ENCODE peak calls at places on chromosomes 4 and X, in nine cellular contexts. F is pancreas; B is WERI-Rb-1; X is caudate nucleus; I is CD8-positive, alpha-beta memory T cell; A is GM23248; W is PC-3; Z is left ventricle myocardium inferior; E is GM12878. O is an unnamed sample.

GRCh38 chrX:130680164-130681035 is 222.6 kb downstream of the ENOX2 start:
- DNase-seq in F (peak), B (no peak), X (no peak), I (no peak), A (peak), W (no peak), Z (no peak), E (no peak), O (no peak)

GRCh38 chr4:71487324-71487677 is 148.5 kb downstream of the SLC4A4 start:
- DNase-seq in F (no peak), B (no peak), X (no peak), I (no peak), A (no peak), W (no peak), Z (no peak), E (no peak), O (no peak)

GRCh38 chr4:148341980-148342800 is 100.0 kb downstream of the NR3C2 start:
- DNase-seq in F (no peak), B (peak), X (no peak), I (no peak), A (no peak), W (no peak), Z (no peak), E (no peak), O (no peak)

GRCh38 chr4:134278675-134279074 is 77.1 kb upstream of the PABPC4L start:
- DNase-seq in F (no peak), B (no peak), X (no peak), I (no peak), A (no peak), W (peak), Z (no peak), E (no peak), O (no peak)

GRCh38 chr4:107153228-107153627 is 117.1 kb upstream of the DKK2 start:
- DNase-seq in F (no peak), B (peak), X (no peak), I (no peak), A (peak), W (no peak), Z (no peak), E (no peak), O (no peak)

GRCh38 chrX:16999275-16999674 is 52.8 kb downstream of the REPS2 start:
- DNase-seq in F (no peak), B (no peak), X (no peak), I (no peak), A (no peak), W (no peak), Z (no peak), E (no peak), O (no peak)

GRCh38 chrX:113929004-113929403 is 654.9 kb upstream of the HTR2C start:
- DNase-seq in F (no peak), B (peak), X (no peak), I (no peak), A (peak), W (peak), Z (no peak), E (no peak), O (peak)

GRCh38 chr4:163482197-163482596 is 8.6 kb upstream of the TKTL2 start:
- DNase-seq in F (no peak), B (no peak), X (no peak), I (no peak), A (no peak), W (no peak), Z (no peak), E (no peak), O (peak)

GRCh38 chr4:2936773-2937145 is 26.4 kb downstream of the NOP14 start:
- DNase-seq in F (peak), B (peak), X (no peak), I (peak), A (peak), W (peak), Z (peak), E (peak), O (peak)

GRCh38 chr4:8506373-8507250 is 66.0 kb downstream of the TRMT44 start:
- DNase-seq in F (no peak), B (no peak), X (no peak), I (no peak), A (peak), W (no peak), Z (peak), E (no peak), O (no peak)

GRCh38 chr4:26858035-26858918 is 2.4 kb upstream of the STIM2 start:
- DNase-seq in F (no peak), B (no peak), X (no peak), I (no peak), A (no peak), W (no peak), Z (no peak), E (no peak), O (no peak)

GRCh38 chr4:42600578-42600977 is 56.3 kb downstream of the ATP8A1 start:
- DNase-seq in F (no peak), B (no peak), X (no peak), I (no peak), A (no peak), W (no peak), Z (no peak), E (no peak), O (no peak)

GRCh38 chr4:150495550-150495949 is 86.4 kb upstream of the MAB21L2 start:
- DNase-seq in F (no peak), B (no peak), X (no peak), I (no peak), A (no peak), W (no peak), Z (no peak), E (no peak), O (no peak)

GRCh38 chrX:125436855-125437254 is 117.2 kb downstream of the TEX13C start:
- DNase-seq in F (no peak), B (no peak), X (no peak), I (no peak), A (peak), W (peak), Z (no peak), E (no peak), O (peak)

GRCh38 chrX:87391742-87392141 is 125.9 kb upstream of the KLHL4 start:
- DNase-seq in F (no peak), B (no peak), X (no peak), I (no peak), A (no peak), W (no peak), Z (no peak), E (no peak), O (no peak)

GRCh38 chrX:51899741-51900140 is 6.3 kb downstream of the MAGED1 start:
- DNase-seq in F (no peak), B (no peak), X (no peak), I (no peak), A (peak), W (no peak), Z (no peak), E (no peak), O (no peak)

GRCh38 chrX:103233263-103233662 is 18.4 kb downstream of the BEX4 start:
- DNase-seq in F (no peak), B (no peak), X (no peak), I (no peak), A (no peak), W (no peak), Z (no peak), E (no peak), O (no peak)

GRCh38 chr4:87530868-87531267 is 1.7 kb upstream of the SPARCL1 start:
- DNase-seq in F (no peak), B (no peak), X (peak), I (no peak), A (peak), W (no peak), Z (peak), E (no peak), O (no peak)

GRCh38 chr4:123783091-123783765 is 386.6 kb downstream of the SPRY1 start:
- DNase-seq in F (no peak), B (no peak), X (no peak), I (no peak), A (peak), W (no peak), Z (peak), E (no peak), O (no peak)

DNA sequence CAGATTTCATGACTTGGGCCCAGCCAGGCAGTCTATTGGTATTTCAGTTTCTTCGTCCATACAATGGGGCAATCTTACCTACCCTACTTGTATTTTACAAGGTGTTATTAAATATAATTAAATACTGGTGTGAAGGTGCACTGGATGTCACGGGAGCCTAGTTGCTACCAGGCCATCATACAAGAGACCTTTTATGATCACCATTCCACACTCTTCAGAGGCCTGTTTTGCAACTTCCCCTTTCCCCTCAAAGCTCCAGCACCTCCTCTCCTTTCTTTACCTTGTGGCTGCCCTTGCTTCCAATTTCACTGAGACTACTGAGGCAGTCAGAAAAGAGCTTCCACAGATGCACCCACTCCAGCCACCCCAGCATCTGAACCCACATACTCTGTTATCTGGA is 93.8 kb upstream of the HELT start:
- DNase-seq in F (no peak), B (no peak), X (no peak), I (no peak), A (no peak), W (no peak), Z (no peak), E (no peak), O (peak)
- H3K27ac ChIP-seq in F (no peak), B (no peak), X (no peak), I (no peak), A (no peak), W (no peak), Z (no peak), E (no peak), O (no peak)

GRCh38 chr4:37602454-37603069 is 83.6 kb downstream of the RELL1 start:
- DNase-seq in F (no peak), B (no peak), X (no peak), I (no peak), A (no peak), W (no peak), Z (no peak), E (no peak), O (no peak)

GRCh38 chr4:37601527-37601926 is 84.6 kb downstream of the RELL1 start:
- DNase-seq in F (no peak), B (no peak), X (no peak), I (no peak), A (peak), W (peak), Z (no peak), E (no peak), O (peak)

GRCh38 chr4:37604464-37604863 is 81.7 kb downstream of the RELL1 start:
- DNase-seq in F (no peak), B (no peak), X (no peak), I (no peak), A (peak), W (peak), Z (no peak), E (no peak), O (no peak)

GRCh38 chr4:37603711-37604110 is 82.5 kb downstream of the RELL1 start:
- DNase-seq in F (no peak), B (no peak), X (no peak), I (no peak), A (no peak), W (no peak), Z (no peak), E (no peak), O (no peak)

GRCh38 chr4:37603070-37603468 is 83.1 kb downstream of the RELL1 start:
- DNase-seq in F (peak), B (peak), X (peak), I (peak), A (peak), W (peak), Z (peak), E (peak), O (peak)
- H3K27ac ChIP-seq in F (no peak), B (no peak), X (no peak), I (no peak), A (no peak), W (no peak), Z (no peak), E (no peak), O (no peak)

GRCh38 chrX:112913807-112914206 is 73.2 kb upstream of the AMOT start:
- DNase-seq in F (no peak), B (no peak), X (no peak), I (no peak), A (peak), W (no peak), Z (no peak), E (no peak), O (no peak)
- H3K27ac ChIP-seq in F (no peak), B (no peak), X (no peak), I (no peak), A (no peak), W (no peak), Z (no peak), E (no peak), O (no peak)

DNA sequence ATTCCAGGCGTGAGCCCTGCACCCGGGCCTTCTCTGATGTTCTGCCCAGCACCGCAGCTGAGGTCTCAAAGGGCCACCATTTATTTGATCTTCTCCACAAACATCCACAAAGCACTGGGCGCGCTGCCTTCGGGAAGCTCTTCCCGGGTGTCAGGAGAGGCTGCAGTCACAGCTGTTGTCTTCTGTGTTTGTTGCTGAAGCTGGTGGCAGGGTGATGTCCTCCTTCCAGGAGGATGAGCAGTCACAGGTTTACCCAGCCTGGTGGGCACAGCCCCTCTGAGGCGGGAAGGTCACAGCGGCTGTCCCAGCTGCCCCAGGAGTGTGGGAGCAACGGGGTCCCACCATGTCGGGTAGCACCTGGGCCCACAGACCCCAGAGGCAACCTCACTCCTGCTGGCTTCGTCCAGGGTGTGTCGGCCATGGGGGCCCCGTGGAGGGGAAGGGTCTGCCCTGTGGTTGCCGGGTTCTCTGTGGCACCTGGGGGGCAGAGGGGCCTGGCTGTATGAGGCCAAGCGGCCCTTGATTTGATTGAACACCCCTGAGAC is 27.6 kb downstream of the FGFRL1 start:
- DNase-seq in F (no peak), B (no peak), X (no peak), I (no peak), A (no peak), W (no peak), Z (no peak), E (no peak), O (no peak)
- H3K27ac ChIP-seq in F (no peak), B (peak), X (no peak), I (no peak), A (no peak), W (no peak), Z (no peak), E (no peak), O (no peak)

GRCh38 chr4:55175779-55176231 is 50.4 kb upstream of the KDR start:
- DNase-seq in F (no peak), B (no peak), X (no peak), I (no peak), A (peak), W (peak), Z (no peak), E (no peak), O (no peak)
- H3K27ac ChIP-seq in F (no peak), B (no peak), X (no peak), I (no peak), A (peak), W (peak), Z (peak), E (no peak), O (no peak)

DNA sequence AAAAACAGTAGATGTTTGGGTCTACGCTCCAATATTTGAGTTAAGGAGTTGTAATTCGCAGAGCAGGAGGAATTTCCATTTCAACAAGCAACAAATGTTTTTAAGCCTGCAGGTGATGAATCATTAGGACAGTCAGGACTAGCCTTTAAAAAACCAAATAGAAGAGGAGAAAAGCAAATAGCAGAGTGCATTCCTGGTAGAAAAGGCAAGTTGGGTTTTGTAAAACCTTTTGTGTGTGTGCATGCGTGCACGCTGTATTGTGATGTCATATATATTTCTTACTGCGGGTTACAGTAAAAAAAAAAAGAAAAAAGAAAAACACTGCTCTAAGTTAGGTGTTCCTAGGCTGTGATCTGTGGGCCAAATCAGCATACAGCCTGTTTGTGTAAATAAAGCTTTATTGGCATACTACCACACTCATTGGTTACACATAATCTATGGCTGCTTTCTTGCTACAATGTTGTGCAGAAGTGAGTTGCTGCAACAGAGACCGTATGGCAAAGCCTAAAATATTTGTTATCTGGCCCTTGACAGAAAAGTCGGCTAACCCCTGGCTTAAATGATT is 135.6 kb downstream of the MID1 start:
- DNase-seq in F (no peak), B (no peak), X (no peak), I (no peak), A (peak), W (peak), Z (no peak), E (no peak), O (no peak)
- H3K27ac ChIP-seq in F (no peak), B (no peak), X (no peak), I (no peak), A (peak), W (peak), Z (peak), E (no peak), O (no peak)

GRCh38 chr4:23934223-23934622 is 44.4 kb upstream of the PPARGC1A start:
- DNase-seq in F (no peak), B (peak), X (no peak), I (no peak), A (no peak), W (no peak), Z (no peak), E (no peak), O (no peak)
- H3K27ac ChIP-seq in F (no peak), B (no peak), X (peak), I (no peak), A (no peak), W (no peak), Z (peak), E (no peak), O (no peak)

DNA sequence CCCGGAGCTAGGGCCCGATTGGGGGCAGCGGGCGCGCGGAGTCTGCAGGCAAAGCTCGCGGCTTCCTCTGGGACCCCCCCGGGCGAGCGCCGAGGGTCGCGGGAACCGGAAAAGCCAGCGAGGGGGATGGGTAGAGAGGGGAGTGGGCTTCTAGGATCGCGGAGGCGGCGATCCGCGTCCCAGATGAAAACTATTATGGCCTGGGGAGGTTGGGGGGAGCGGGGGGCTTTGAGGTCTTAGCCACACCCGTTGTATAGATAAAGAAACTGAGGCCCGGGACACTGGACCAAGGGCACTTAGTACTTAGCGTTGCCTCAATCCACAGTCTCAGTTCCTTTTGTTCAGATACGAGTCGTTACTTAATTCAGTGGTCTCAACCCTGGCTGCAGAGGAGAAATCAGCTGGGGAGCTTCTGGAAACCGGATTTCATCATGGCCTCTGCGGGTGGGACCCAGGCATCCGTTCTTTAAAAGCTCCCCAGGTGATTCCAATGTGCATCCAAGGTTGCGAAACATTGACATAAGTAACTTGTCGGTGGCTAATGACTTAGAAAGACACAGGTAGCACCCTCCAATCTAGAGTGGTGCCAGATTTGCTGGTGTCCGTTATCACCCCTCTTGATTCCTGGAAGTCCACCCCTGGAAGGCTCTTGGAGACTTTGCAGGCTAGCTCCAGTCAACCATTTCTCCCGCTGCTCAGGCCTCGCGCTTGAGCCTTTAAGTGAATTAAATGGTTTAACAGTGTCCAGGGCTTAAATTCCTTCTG is 90.7 kb downstream of the GEMIN8 start:
- DNase-seq in F (no peak), B (peak), X (peak), I (no peak), A (no peak), W (no peak), Z (no peak), E (no peak), O (no peak)
- H3K27ac ChIP-seq in F (no peak), B (peak), X (peak), I (no peak), A (no peak), W (no peak), Z (no peak), E (no peak), O (no peak)

GRCh38 chrX:46255066-46255465 is 290.2 kb downstream of the ZNF674 start:
- DNase-seq in F (no peak), B (no peak), X (no peak), I (no peak), A (peak), W (no peak), Z (no peak), E (no peak), O (no peak)
- H3K27ac ChIP-seq in F (no peak), B (no peak), X (no peak), I (no peak), A (no peak), W (no peak), Z (no peak), E (no peak), O (no peak)

O was measured in HL-60.